ENCODE peak calls at places on chromosomes 16 and 17, in four cellular contexts. N, S, J and I are unnamed samples.

GRCh38 chr17:73566905-73567782 is 77.1 kb downstream of the SDK2 start:
- DNase-seq in S (no peak), N (no peak), J (no peak), I (no peak)

GRCh38 chr16:70588565-70588964 is 57.8 kb upstream of the IL34 start:
- DNase-seq in J (no peak), N (no peak), S (no peak), I (no peak)

GRCh38 chr17:34763727-34764665 is 184.6 kb downstream of the TMEM132E start:
- DNase-seq in N (no peak), S (no peak), J (no peak), I (no peak)

GRCh38 chr17:74758846-74759163 is 10.4 kb downstream of the NHERF1 start:
- DNase-seq in N (peak; percentile 37), J (no peak), S (no peak), I (no peak)

GRCh38 chr17:81470944-81471803 is 41.4 kb downstream of the ACTG1 start:
- DNase-seq in N (no peak), J (no peak), S (no peak), I (no peak)

GRCh38 chr16:50616883-50617629 is 64.1 kb downstream of the SNX20 start:
- DNase-seq in J (no peak), S (no peak), N (no peak), I (no peak)

GRCh38 chr16:31477220-31478216 is 5.4 kb upstream of the SLC5A2 start:
- DNase-seq in J (peak; percentile 85), S (no peak), N (no peak), I (no peak)

GRCh38 chr16:14454391-14454790 is 175.7 kb downstream of the PARN start:
- DNase-seq in J (no peak), N (no peak), S (no peak), I (no peak)

GRCh38 chr17:38871992-38872605 is 2.2 kb downstream of the LASP1 start:
- DNase-seq in N (no peak), S (no peak), J (no peak), I (no peak)

GRCh38 chr17:78168906-78169793 is 769 bp downstream of the SYNGR2 start:
- DNase-seq in J (peak; percentile 44), S (no peak), N (no peak), I (no peak)

GRCh38 chr16:89049484-89050118 is 44.1 kb upstream of the ACSF3 start:
- DNase-seq in N (no peak), J (peak; percentile 47), S (no peak), I (no peak)

GRCh38 chr16:4109250-4109736 is 6.9 kb downstream of the ADCY9 start:
- DNase-seq in N (no peak), J (no peak), S (no peak), I (no peak)

GRCh38 chr17:43779145-43780125 is 658 bp upstream of the DUSP3 start:
- DNase-seq in J (no peak), S (no peak), N (no peak), I (no peak)

GRCh38 chr16:12489362-12489761 is 314.3 kb downstream of the CPPED1 start:
- DNase-seq in N (no peak), J (no peak), S (no peak), I (no peak)

GRCh38 chr17:31724619-31725018 is 134.4 kb downstream of the COPRS start:
- DNase-seq in N (no peak), S (peak; percentile 54), J (no peak), I (no peak)

GRCh38 chr17:39938140-39938869 is 10.8 kb downstream of the LRRC3C start:
- DNase-seq in J (no peak), S (no peak), N (no peak), I (peak; percentile 70)

GRCh38 chr17:266701-267656 is 85.5 kb upstream of the DOC2B start:
- DNase-seq in S (no peak), N (no peak), J (no peak), I (no peak)

GRCh38 chr16:67449739-67450138 is 18.8 kb downstream of the HSD11B2 start:
- DNase-seq in J (no peak), S (no peak), N (no peak), I (no peak)

GRCh38 chr16:15526731-15527130 is 92.3 kb downstream of the BMERB1 start:
- DNase-seq in J (no peak), N (no peak), S (no peak), I (no peak)

GRCh38 chr17:54780238-54780637 is 120.4 kb upstream of the TOM1L1 start:
- DNase-seq in J (no peak), S (no peak), N (no peak), I (no peak)